ENCODE peak calls at places on chromosomes 12 and 14, in four cellular contexts. One of them, this sample, is unnamed.

GRCh38 chr14:56633544-56633943 is 53.9 kb downstream of the TMEM260 start:
- DNase-seq in PC-3: no peak
- DNase-seq in spleen: no peak
- DNase-seq in choroid plexus epithelial cell: no peak
- DNase-seq in this sample: no peak

GRCh38 chr12:6110006-6110405 is 14.5 kb downstream of the VWF start:
- DNase-seq in spleen: no peak
- DNase-seq in choroid plexus epithelial cell: no peak
- DNase-seq in PC-3: peak; percentile 14
- DNase-seq in this sample: no peak

GRCh38 chr12:111322336-111323250 is 46.3 kb downstream of the PHETA1 start:
- DNase-seq in choroid plexus epithelial cell: no peak
- DNase-seq in spleen: no peak
- DNase-seq in PC-3: no peak
- DNase-seq in this sample: no peak

GRCh38 chr12:25135531-25136154 is 59.3 kb downstream of the DNAI7 start:
- DNase-seq in spleen: no peak
- DNase-seq in PC-3: no peak
- DNase-seq in choroid plexus epithelial cell: no peak
- DNase-seq in this sample: no peak

GRCh38 chr12:84502907-84503787 is 409.5 kb downstream of the SLC6A15 start:
- DNase-seq in choroid plexus epithelial cell: peak; percentile 87
- DNase-seq in PC-3: peak; percentile 89
- DNase-seq in spleen: no peak
- DNase-seq in this sample: no peak

GRCh38 chr12:91219511-91219910 is 36.9 kb upstream of the DCN start:
- DNase-seq in spleen: no peak
- DNase-seq in choroid plexus epithelial cell: peak; percentile 24
- DNase-seq in PC-3: peak; percentile 41
- DNase-seq in this sample: no peak

GRCh38 chr12:42696424-42697149 is 107.0 kb upstream of the PRICKLE1 start:
- DNase-seq in spleen: no peak
- DNase-seq in PC-3: no peak
- DNase-seq in choroid plexus epithelial cell: peak; percentile 94
- DNase-seq in this sample: no peak

GRCh38 chr14:45201908-45202307 is 51.1 kb downstream of the MIS18BP1 start:
- DNase-seq in spleen: no peak
- DNase-seq in PC-3: peak; percentile 13
- DNase-seq in choroid plexus epithelial cell: peak; percentile 53
- DNase-seq in this sample: no peak

GRCh38 chr12:1592444-1593231 is 1.7 kb downstream of the FBXL14 start:
- DNase-seq in spleen: peak; percentile 88
- DNase-seq in choroid plexus epithelial cell: peak; percentile 63
- DNase-seq in PC-3: peak; percentile 50
- DNase-seq in this sample: no peak

GRCh38 chr14:94971750-94972149 is 185.6 kb downstream of the DICER1 start:
- DNase-seq in spleen: no peak
- DNase-seq in choroid plexus epithelial cell: no peak
- DNase-seq in PC-3: no peak
- DNase-seq in this sample: no peak

GRCh38 chr12:49389092-49389703 is 21.9 kb downstream of the SPATS2 start:
- DNase-seq in PC-3: no peak
- DNase-seq in spleen: peak; percentile 90
- DNase-seq in choroid plexus epithelial cell: no peak
- DNase-seq in this sample: no peak

GRCh38 chr14:23323838-23324454 is 2.7 kb downstream of the PABPN1 start:
- DNase-seq in choroid plexus epithelial cell: no peak
- DNase-seq in spleen: no peak
- DNase-seq in PC-3: no peak
- DNase-seq in this sample: no peak

GRCh38 chr14:104903990-104904389 is 20.7 kb upstream of the PLD4 start:
- DNase-seq in spleen: no peak
- DNase-seq in choroid plexus epithelial cell: no peak
- DNase-seq in PC-3: no peak
- DNase-seq in this sample: no peak

GRCh38 chr14:77276295-77276935 is 5.4 kb upstream of the NGB start:
- DNase-seq in PC-3: no peak
- DNase-seq in choroid plexus epithelial cell: no peak
- DNase-seq in spleen: peak; percentile 59
- DNase-seq in this sample: no peak

GRCh38 chr14:77279719-77280118 is 8.7 kb upstream of the NGB start:
- DNase-seq in spleen: peak; percentile 69
- DNase-seq in choroid plexus epithelial cell: no peak
- DNase-seq in PC-3: no peak
- DNase-seq in this sample: no peak

GRCh38 chr14:77275855-77276153 is 4.8 kb upstream of the NGB start:
- DNase-seq in PC-3: no peak
- DNase-seq in choroid plexus epithelial cell: no peak
- DNase-seq in spleen: no peak
- DNase-seq in this sample: no peak

GRCh38 chr14:77276959-77277358 is 6.0 kb upstream of the NGB start:
- DNase-seq in choroid plexus epithelial cell: no peak
- DNase-seq in PC-3: no peak
- DNase-seq in spleen: peak; percentile 66
- DNase-seq in this sample: no peak

DNA sequence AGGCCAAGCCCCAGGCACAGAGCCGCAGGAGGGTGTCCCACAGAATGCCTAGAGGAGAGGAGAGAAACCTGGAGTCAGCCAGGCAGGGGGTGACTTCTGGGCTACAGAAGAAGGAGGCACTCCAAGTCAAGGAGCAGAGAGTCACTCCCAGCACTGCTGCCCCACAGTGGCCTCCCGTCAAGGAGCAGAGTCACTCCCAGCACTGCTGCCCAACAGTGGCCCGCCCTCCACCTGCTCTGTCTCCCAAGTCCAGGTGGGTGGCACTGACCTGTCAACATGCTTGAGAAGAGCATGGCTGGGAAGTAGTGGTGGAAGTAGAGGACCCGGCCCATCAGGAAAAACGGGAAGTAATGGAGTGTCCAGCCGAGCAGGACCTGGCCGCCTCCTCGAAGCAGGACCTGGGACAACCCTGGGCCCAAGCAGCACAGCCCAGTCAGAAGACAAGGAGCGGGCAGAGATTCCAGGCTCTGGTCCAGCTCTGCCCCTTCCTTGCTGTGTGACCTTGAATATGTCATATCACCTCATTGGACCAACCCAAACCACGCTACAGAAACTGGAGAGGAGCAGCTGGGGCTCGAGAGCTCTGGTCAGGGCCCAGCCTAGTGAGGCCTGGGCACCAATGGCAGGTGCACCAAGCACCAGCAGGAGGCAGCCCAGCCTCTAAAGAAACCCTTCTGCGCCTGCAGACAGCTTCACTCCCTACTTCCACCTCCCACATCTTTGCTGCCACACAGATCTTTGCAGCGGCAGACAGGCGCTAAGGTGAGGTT is 7.6 kb upstream of the NGB start:
- DNase-seq in spleen: peak; percentile 56
- DNase-seq in choroid plexus epithelial cell: no peak
- DNase-seq in PC-3: no peak
- DNase-seq in this sample: no peak
- TF ChIP-seq CTCF in spleen: no peak
- TF ChIP-seq CTCF in choroid plexus epithelial cell: peak; percentile 12
- TF ChIP-seq CTCF in PC-3: peak; percentile 36
- TF ChIP-seq CTCF in this sample: no peak

GRCh38 chr12:94187351-94187750 is 39.0 kb downstream of the PLXNC1 start:
- DNase-seq in spleen: no peak
- DNase-seq in PC-3: no peak
- DNase-seq in choroid plexus epithelial cell: no peak
- DNase-seq in this sample: no peak
- H3K4me3 ChIP-seq in spleen: no peak overlapping the region
- H3K4me3 ChIP-seq in PC-3: no peak overlapping the region
- H3K4me3 ChIP-seq in choroid plexus epithelial cell: no peak overlapping the region
- H3K4me3 ChIP-seq in this sample: no peak overlapping the region

GRCh38 chr14:50003213-50004021 is 110.5 kb downstream of the ARF6 start:
- DNase-seq in PC-3: peak; percentile 89
- DNase-seq in choroid plexus epithelial cell: peak; percentile 50
- DNase-seq in spleen: peak; percentile 97
- DNase-seq in this sample: no peak

GRCh38 chr14:50008562-50009355 is 107.6 kb downstream of the VCPKMT start:
- DNase-seq in choroid plexus epithelial cell: peak; percentile 67
- DNase-seq in PC-3: peak; percentile 74
- DNase-seq in spleen: no peak
- DNase-seq in this sample: no peak

GRCh38 chr14:50010752-50011151 is 105.6 kb downstream of the VCPKMT start:
- DNase-seq in spleen: no peak
- DNase-seq in PC-3: no peak
- DNase-seq in choroid plexus epithelial cell: no peak
- DNase-seq in this sample: no peak

GRCh38 chr14:50006141-50006540 is 110.2 kb downstream of the VCPKMT start:
- DNase-seq in PC-3: no peak
- DNase-seq in choroid plexus epithelial cell: no peak
- DNase-seq in spleen: no peak
- DNase-seq in this sample: no peak

GRCh38 chr14:50007123-50007903 is 109.1 kb downstream of the VCPKMT start:
- DNase-seq in spleen: no peak
- DNase-seq in choroid plexus epithelial cell: no peak
- DNase-seq in PC-3: peak; percentile 80
- DNase-seq in this sample: no peak
- TF ChIP-seq CTCF in spleen: no peak
- TF ChIP-seq CTCF in choroid plexus epithelial cell: no peak
- TF ChIP-seq CTCF in PC-3: peak; percentile 50
- TF ChIP-seq CTCF in this sample: no peak

GRCh38 chr12:95416111-95416636 is 57.8 kb upstream of the METAP2 start:
- DNase-seq in choroid plexus epithelial cell: no peak
- DNase-seq in PC-3: no peak
- DNase-seq in spleen: no peak
- DNase-seq in this sample: no peak
- H3K4me3 ChIP-seq in choroid plexus epithelial cell: no peak overlapping the region
- H3K4me3 ChIP-seq in PC-3: no peak overlapping the region
- H3K4me3 ChIP-seq in spleen: no peak overlapping the region
- H3K4me3 ChIP-seq in this sample: no peak overlapping the region

GRCh38 chr12:131133994-131134393 is 180.3 kb downstream of the ADGRD1 start:
- DNase-seq in spleen: peak; percentile 54
- DNase-seq in choroid plexus epithelial cell: no peak
- DNase-seq in PC-3: no peak
- DNase-seq in this sample: no peak

GRCh38 chr12:131131808-131132117 is 178.1 kb downstream of the ADGRD1 start:
- DNase-seq in spleen: peak; percentile 71
- DNase-seq in choroid plexus epithelial cell: no peak
- DNase-seq in PC-3: no peak
- DNase-seq in this sample: no peak

GRCh38 chr12:131133015-131133905 is 179.6 kb downstream of the ADGRD1 start:
- DNase-seq in PC-3: no peak
- DNase-seq in choroid plexus epithelial cell: peak; percentile 1
- DNase-seq in spleen: peak; percentile 68
- DNase-seq in this sample: no peak

GRCh38 chr12:131131077-131131807 is 177.5 kb downstream of the ADGRD1 start:
- DNase-seq in choroid plexus epithelial cell: no peak
- DNase-seq in PC-3: no peak
- DNase-seq in spleen: peak; percentile 69
- DNase-seq in this sample: no peak

DNA sequence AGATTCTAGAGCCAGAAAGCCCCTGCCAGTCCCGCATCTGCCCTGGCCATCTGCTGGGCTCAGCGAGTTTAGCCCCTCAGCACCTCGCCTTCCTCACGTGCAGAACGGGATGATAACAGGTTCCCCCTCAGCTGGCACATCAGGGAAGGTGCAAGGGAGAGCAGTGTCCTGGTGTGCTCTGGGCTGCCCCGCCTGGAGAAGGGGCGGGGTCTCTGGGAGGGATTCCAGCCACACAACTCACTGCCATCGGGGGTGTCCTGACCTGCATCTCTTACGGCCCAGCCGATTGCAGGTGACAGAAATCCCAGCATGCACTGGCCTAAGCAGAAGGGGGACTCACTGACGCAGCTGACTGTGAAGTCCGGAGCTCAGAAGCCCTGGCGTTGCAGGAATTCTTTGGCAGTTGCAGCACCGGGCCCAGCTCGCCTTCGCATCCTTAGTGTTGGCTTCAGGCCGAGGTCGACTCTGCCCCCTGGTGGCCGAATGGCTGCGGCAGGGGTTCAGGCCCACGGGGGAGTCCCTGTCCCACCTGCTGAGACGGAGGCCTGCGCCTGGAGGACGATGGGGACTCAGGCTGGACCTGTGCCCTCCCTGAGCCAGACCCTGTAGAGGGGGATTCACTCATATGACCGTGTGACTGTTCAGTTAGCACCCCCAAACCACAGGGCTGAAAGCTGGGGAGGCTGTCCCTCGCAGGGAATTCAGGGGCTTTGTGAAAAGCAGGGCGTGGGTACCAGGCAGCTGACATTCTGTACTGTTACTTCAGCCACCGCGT is 178.6 kb downstream of the ADGRD1 start:
- DNase-seq in PC-3: peak; percentile 69
- DNase-seq in choroid plexus epithelial cell: peak; percentile 65
- DNase-seq in spleen: peak; percentile 92
- DNase-seq in this sample: no peak
- TF ChIP-seq CTCF in PC-3: peak; percentile 89
- TF ChIP-seq CTCF in choroid plexus epithelial cell: peak; percentile 61
- TF ChIP-seq CTCF in spleen: peak; percentile 76
- TF ChIP-seq CTCF in this sample: peak; percentile 80

GRCh38 chr12:119594772-119595445 is 1.3 kb downstream of the TMEM233 start:
- DNase-seq in spleen: no peak
- DNase-seq in PC-3: no peak
- DNase-seq in choroid plexus epithelial cell: no peak
- DNase-seq in this sample: no peak

GRCh38 chr12:119592232-119592631 is 1.3 kb upstream of the TMEM233 start:
- DNase-seq in spleen: no peak
- DNase-seq in PC-3: peak; percentile 44
- DNase-seq in choroid plexus epithelial cell: peak; percentile 11
- DNase-seq in this sample: no peak

GRCh38 chr12:119594399-119594730 is 791 bp downstream of the TMEM233 start:
- DNase-seq in PC-3: no peak
- DNase-seq in spleen: no peak
- DNase-seq in choroid plexus epithelial cell: no peak
- DNase-seq in this sample: no peak

GRCh38 chr12:119589634-119590033 is 3.9 kb upstream of the TMEM233 start:
- DNase-seq in spleen: no peak
- DNase-seq in PC-3: no peak
- DNase-seq in choroid plexus epithelial cell: no peak
- DNase-seq in this sample: no peak

DNA sequence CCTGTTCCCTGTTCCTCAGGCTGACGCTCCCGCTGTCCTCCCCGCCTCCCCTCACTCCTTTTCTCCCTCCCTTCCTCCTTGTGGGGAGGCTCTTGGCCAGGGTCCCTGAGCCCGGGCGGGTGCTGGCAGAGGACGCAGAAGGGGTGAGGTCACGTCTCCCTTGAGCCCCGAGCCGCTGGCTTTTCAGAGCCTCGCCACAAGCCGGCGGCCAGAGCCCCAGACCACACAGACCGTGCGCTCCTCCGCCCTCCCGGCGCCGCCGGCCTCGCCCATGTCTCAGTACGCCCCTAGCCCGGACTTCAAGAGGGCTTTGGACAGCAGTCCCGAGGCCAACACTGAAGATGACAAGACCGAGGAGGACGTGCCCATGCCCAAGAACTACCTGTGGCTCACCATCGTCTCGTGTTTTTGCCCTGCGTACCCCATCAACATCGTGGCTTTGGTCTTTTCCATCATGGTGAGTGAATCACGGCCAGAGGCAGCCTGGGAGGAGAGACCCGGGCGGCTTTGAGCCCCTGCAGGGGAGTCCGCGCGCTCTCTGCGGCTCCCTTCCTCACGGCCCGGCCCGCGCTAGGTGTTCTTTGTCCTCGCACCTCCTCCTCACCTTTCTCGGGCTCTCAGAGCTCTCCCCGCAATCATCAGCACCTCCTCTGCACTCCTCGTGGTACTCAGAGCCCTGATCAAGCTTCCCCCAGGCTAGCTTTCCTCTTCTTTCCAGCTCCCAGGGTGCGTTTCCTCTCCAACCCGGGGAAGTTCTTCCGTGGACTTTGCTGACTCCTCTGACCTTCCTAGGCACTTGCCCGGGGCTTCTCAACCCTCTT is at the start of gene TMEM233:
- DNase-seq in PC-3: no peak
- DNase-seq in choroid plexus epithelial cell: no peak
- DNase-seq in spleen: no peak
- DNase-seq in this sample: no peak
- H3K4me3 ChIP-seq in PC-3: no peak within 1 kb of the TSS
- H3K4me3 ChIP-seq in choroid plexus epithelial cell: peak within 1 kb of the TSS; percentile 25
- H3K4me3 ChIP-seq in spleen: peak within 1 kb of the TSS; percentile 17
- H3K4me3 ChIP-seq in this sample: no peak within 1 kb of the TSS

This sample was measured in BJ.